ENCODE peak calls at places on chromosomes 6 and 20, in six cellular contexts. F is HAP-1; D is tibial artery; V is GM23248; I is effector memory CD4-positive, alpha-beta T cell; C is ascending aorta. U is an unnamed sample. For H3K36me3 and H3K9me3, the result is how much of the 10 kb centered on the place peaks cover.

GRCh38 chr6:70651326-70651905 is 16.3 kb upstream of the SMAP1 start:
- DNase-seq in F (no peak), D (no peak), V (no peak), I (peak), C (no peak), U (no peak)

GRCh38 chr6:168884646-168885086 is 369.0 kb downstream of the THBS2 start:
- DNase-seq in F (peak), D (peak), V (peak), I (peak), C (peak), U (peak)

GRCh38 chr6:12962995-12963394 is 246.4 kb downstream of the PHACTR1 start:
- DNase-seq in F (no peak), D (no peak), V (peak), I (no peak), C (no peak), U (no peak)

GRCh38 chr20:2398453-2398852 is 17.8 kb downstream of the TGM6 start:
- DNase-seq in F (no peak), D (no peak), V (no peak), I (no peak), C (peak), U (no peak)

GRCh38 chr6:41675176-41675767 is 37.0 kb downstream of the MDFI start:
- DNase-seq in F (no peak), D (no peak), V (no peak), I (no peak), C (no peak), U (no peak)

GRCh38 chr6:87541726-87542125 is 48.1 kb downstream of the RARS2 start:
- DNase-seq in F (no peak), D (no peak), V (no peak), I (no peak), C (no peak), U (no peak)

GRCh38 chr6:56984374-56984773 is 29.5 kb downstream of the BEND6 start:
- DNase-seq in F (no peak), D (no peak), V (peak), I (no peak), C (no peak), U (no peak)

GRCh38 chr6:2900821-2901644 is 2.1 kb downstream of the SERPINB9 start:
- DNase-seq in F (peak), D (no peak), V (peak), I (no peak), C (no peak), U (no peak)

GRCh38 chr20:41174782-41175181 is 37.4 kb downstream of the PLCG1 start:
- DNase-seq in F (peak), D (no peak), V (peak), I (no peak), C (peak), U (peak)

GRCh38 chr6:3009930-3010329 is 10.2 kb downstream of the NQO2 start:
- DNase-seq in F (no peak), D (no peak), V (no peak), I (no peak), C (no peak), U (no peak)

GRCh38 chr6:143545976-143546547 is 34.5 kb upstream of the FUCA2 start:
- DNase-seq in F (no peak), D (no peak), V (peak), I (no peak), C (no peak), U (no peak)

GRCh38 chr6:137495652-137496391 is 1.6 kb upstream of the OLIG3 start:
- DNase-seq in F (no peak), D (no peak), V (no peak), I (no peak), C (no peak), U (no peak)

GRCh38 chr20:19976595-19977372 is 40.4 kb upstream of the NAA20 start:
- DNase-seq in F (peak), D (peak), V (peak), I (no peak), C (peak), U (peak)

GRCh38 chr6:29628419-29629281 is 4.3 kb downstream of the GABBR1 start:
- DNase-seq in F (peak), D (peak), V (peak), I (no peak), C (peak), U (peak)

GRCh38 chr6:12392490-12392889 is 102.3 kb downstream of the EDN1 start:
- DNase-seq in F (no peak), D (no peak), V (peak), I (no peak), C (no peak), U (no peak)

GRCh38 chr6:123589317-123589716 is 47.4 kb downstream of the TRDN start:
- DNase-seq in F (no peak), D (no peak), V (no peak), I (no peak), C (no peak), U (no peak)

GRCh38 chr6:27091661-27092315 is 155.7 kb upstream of the PRSS16 start:
- DNase-seq in F (peak), D (no peak), V (peak), I (no peak), C (no peak), U (no peak)

GRCh38 chr20:62543470-62544302 is 67.9 kb upstream of the GATA5 start:
- DNase-seq in F (no peak), D (no peak), V (peak), I (no peak), C (no peak), U (no peak)

GRCh38 chr6:44043479-44044153 is 83.6 kb downstream of the MRPL14 start:
- DNase-seq in F (peak), D (no peak), V (no peak), I (no peak), C (no peak), U (peak)

GRCh38 chr20:57384953-57385761 is 6.0 kb upstream of the RBM38 start:
- DNase-seq in F (no peak), D (no peak), V (no peak), I (no peak), C (peak), U (no peak)

GRCh38 chr20:43938932-43939761 is 24.5 kb downstream of the TOX2 start:
- DNase-seq in F (peak), D (peak), V (peak), I (no peak), C (peak), U (peak)

GRCh38 chr20:60718743-60719142 is 533.3 kb upstream of the CDH4 start:
- DNase-seq in F (no peak), D (no peak), V (peak), I (no peak), C (no peak), U (no peak)

GRCh38 chr20:1330075-1330830 is 1.3 kb upstream of the SDCBP2 start:
- DNase-seq in F (no peak), D (peak), V (peak), I (no peak), C (no peak), U (peak)

GRCh38 chr20:1333462-1334369 is 4.8 kb upstream of the SDCBP2 start:
- DNase-seq in F (no peak), D (no peak), V (no peak), I (no peak), C (no peak), U (no peak)

GRCh38 chr20:1332749-1333300 is 3.9 kb upstream of the SDCBP2 start:
- DNase-seq in F (no peak), D (no peak), V (no peak), I (no peak), C (no peak), U (no peak)

GRCh38 chr20:1331101-1331500 is 2.2 kb upstream of the SDCBP2 start:
- DNase-seq in F (peak), D (no peak), V (no peak), I (no peak), C (no peak), U (no peak)

DNA sequence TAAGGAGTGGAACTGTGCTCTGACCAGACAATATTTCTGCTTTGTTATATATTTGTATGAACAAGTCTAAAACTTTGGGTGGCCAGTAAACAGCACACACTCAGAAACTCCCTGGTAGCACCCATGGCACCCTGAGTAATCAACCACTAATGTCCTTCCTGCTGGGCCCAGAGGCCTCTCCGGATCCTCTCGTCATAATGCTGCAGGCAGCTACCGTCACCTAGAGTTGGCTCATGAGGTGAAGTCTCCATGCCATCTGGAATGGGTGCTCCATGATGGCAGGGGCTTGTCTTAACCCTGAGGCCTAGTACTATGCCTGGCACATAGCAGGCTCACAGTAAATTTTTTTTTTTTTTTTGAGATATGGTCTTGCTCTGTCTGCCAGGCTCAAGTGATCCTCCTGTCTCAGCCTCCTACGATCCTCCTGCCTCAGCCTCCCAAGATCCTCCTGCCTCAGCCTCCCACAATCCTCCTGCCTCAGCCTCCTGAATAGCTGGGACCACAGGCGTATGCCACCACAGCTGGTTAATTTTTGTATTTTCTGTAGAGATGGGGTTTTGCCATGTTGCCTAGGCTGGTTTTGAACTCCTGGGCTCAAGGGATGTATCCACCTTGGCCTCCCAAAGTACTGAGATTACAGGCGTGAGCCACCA is 3.0 kb upstream of the SDCBP2 start:
- DNase-seq in F (no peak), D (no peak), V (no peak), I (no peak), C (no peak), U (no peak)
- H3K36me3 ChIP-seq in F (under half), D (under half), V (under half), I (under half), C (under half), U (under half)

GRCh38 chr20:4327956-4328355 is 312.6 kb upstream of the RNF24 start:
- DNase-seq in F (no peak), D (no peak), V (no peak), I (no peak), C (no peak), U (no peak)

GRCh38 chr20:4322499-4322898 is 307.1 kb upstream of the RNF24 start:
- DNase-seq in F (no peak), D (no peak), V (peak), I (no peak), C (no peak), U (no peak)

GRCh38 chr20:4325548-4326187 is 310.3 kb upstream of the RNF24 start:
- DNase-seq in F (no peak), D (no peak), V (no peak), I (no peak), C (peak), U (no peak)

GRCh38 chr20:4326194-4327065 is 311.1 kb upstream of the RNF24 start:
- DNase-seq in F (no peak), D (no peak), V (peak), I (no peak), C (no peak), U (no peak)

DNA sequence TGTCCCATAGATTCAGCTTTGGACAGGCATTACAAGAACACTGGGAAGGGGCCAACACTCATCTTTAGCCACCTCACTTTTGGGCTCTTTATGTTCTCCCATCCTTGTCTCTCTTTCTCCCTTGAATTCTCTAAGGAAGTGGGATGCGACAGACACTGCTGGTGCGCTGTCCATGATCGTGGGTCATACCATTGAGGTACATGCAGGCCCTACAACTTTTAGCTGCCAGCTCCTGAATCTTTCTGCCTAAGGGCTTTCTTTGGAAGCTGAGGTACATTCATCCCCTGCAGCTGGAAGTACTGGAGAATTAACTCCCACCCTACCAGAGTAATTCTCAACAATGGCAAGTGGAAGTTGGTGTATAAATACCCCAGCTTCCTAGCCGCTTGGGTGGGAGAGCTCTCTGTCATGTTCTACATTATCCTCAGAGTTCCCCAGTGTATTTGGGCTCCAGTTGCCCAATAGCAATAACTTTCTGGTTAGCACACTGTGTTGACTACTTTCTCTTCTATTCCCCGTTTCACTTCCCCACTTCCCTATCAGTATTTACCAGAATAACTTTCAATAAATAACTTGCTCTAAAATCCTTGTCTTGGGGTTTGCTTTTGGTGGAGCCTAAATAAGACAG is 309.4 kb upstream of the RNF24 start:
- DNase-seq in F (no peak), D (no peak), V (no peak), I (no peak), C (no peak), U (no peak)
- H3K9me3 ChIP-seq in F (under half), D (under half), V (under half), I (under half), C (under half), U (under half)

DNA sequence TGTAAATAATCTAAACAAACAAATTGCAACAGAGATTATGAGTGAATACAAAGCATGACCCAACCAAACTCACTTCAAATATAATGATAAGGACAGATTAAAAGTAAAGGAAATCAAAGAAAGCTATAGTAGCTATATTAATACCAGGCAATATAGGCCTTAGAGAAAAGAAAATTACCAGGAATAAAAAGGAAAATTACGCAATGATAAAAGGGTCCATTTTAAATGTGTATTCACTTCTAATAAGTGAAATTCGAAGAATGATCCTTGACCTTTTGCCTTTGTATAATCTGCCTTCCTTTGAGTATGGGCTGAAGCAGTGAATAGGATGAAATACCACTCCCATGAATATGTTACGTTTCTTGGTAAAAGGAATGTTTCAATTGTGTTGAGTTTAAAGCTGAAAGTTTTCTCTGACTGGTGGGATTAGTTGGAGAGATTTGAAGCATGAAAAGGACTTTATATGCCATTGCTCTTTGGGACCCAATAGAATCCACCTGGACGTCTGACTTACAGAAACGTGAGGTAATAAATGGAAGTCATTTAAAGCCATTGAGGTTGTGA is 91.9 kb upstream of the HMGCLL1 start:
- DNase-seq in F (no peak), D (no peak), V (no peak), I (no peak), C (no peak), U (no peak)
- H3K36me3 ChIP-seq in F (under half), D (under half), V (under half), I (under half), C (under half), U (under half)

GRCh38 chr20:31239139-31239538 is 18.3 kb upstream of the DEFB115 start:
- DNase-seq in F (no peak), D (no peak), V (no peak), I (no peak), C (no peak), U (no peak)
- H3K9me3 ChIP-seq in F (under half), D (half or more), V (under half), I (under half), C (under half), U (half or more)

GRCh38 chr6:89675949-89676753 is 37.6 kb upstream of the LYRM2 start:
- DNase-seq in F (no peak), D (no peak), V (peak), I (no peak), C (no peak), U (no peak)
- H3K36me3 ChIP-seq in F (half or more), D (half or more), V (under half), I (half or more), C (half or more), U (under half)

DNA sequence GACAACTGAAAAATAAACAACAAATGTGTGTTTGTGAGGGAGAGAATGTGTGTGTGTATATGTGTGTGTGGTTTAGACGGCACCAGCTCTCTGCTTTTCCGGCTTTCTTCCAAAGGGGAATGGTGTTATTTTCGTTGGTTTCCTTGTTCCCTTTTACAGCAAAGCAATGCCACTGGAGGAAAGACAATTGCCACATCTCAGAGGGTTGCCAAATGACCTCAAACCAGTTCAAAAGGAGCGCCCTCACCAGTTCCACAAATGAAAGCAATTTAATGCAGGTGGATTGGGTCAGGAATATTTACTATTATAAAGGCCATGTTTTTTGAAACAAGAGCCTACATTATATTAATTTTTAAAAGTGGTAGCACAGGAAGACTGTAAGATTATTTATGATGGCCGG is 587.1 kb downstream of the PRKN start:
- DNase-seq in F (no peak), D (peak), V (no peak), I (no peak), C (no peak), U (no peak)
- H3K9me3 ChIP-seq in F (under half), D (under half), V (under half), I (under half), C (under half), U (under half)

DNA sequence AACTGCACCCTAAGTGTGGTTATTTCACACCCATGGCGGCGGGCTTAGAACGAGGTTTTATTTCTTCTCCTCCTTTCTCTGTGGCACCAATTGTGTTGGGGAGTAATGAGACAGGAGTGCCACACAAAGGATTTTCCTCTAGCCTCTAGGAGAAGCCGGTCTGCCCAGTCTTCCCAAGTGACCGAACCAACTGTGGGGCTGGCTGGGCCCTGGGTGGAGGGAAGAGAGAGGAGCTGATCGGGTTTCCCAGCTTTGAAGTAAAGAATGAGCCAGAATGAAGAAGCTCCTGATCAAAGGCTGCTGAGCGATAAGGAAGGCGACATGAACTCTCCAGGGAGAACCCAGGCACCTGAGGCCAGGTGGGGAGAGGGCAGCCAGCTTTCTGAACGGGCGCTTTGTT is 616.0 kb upstream of the BTBD3 start:
- DNase-seq in F (no peak), D (no peak), V (no peak), I (no peak), C (no peak), U (no peak)
- H3K36me3 ChIP-seq in F (under half), D (under half), V (under half), I (under half), C (under half), U (under half)

DNA sequence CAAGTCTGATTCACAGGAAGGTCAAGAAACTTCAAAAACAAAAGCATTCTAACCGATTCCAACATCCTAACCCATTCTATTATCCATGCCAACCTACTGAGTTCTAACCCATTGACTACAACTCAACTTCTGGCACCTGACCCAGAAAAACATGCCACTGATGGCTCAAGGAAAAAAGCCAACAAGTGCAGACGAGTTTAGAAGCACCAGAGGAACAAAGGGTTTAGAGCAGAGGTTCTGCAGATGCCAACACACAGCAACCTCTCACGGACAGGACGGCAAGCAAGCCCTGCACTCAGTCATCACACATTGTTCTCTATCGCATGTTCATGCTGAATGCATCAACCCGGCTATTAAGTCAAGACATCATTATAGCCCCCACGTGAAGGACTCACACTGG is 25.2 kb upstream of the MC3R start:
- DNase-seq in F (no peak), D (no peak), V (no peak), I (no peak), C (no peak), U (no peak)
- H3K9me3 ChIP-seq in F (under half), D (under half), V (under half), I (under half), C (under half), U (under half)

GRCh38 chr6:129552413-129552812 is 157.6 kb downstream of the ARHGAP18 start:
- DNase-seq in F (no peak), D (no peak), V (no peak), I (no peak), C (no peak), U (no peak)

GRCh38 chr6:129555206-129555832 is 154.7 kb downstream of the ARHGAP18 start:
- DNase-seq in F (no peak), D (no peak), V (no peak), I (no peak), C (no peak), U (no peak)

DNA sequence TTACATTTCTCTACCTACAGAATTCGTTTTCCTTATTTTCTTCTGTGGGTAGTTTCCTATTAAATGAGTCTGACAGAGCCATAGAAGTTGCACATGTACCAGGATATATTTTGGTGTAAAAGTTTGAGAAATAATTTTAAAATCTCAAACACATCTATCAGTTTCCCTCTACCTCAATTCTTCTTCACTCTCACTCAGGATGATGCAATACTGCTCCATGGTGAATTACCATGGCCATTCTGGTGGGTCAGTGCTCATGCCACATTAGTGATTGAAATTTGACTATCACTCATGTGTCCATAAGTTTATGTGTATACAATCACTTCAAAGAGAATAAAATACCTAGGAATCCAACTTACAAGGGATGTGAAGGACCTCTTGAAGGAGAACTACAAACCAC is 151.7 kb downstream of the ARHGAP18 start:
- DNase-seq in F (no peak), D (no peak), V (no peak), I (no peak), C (no peak), U (no peak)
- H3K36me3 ChIP-seq in F (under half), D (under half), V (under half), I (under half), C (under half), U (under half)